ENCODE peak calls at places on chromosomes 12 and 14, in ten cellular contexts. N is IMR-90, A is right cardiac atrium, W is AG04450, J is pancreas, S is RWPE1, B is cardiac muscle cell, U is left ventricle myocardium inferior, L is ovary, Q is psoas muscle. H is an unnamed sample.

GRCh38 chr14:103551338-103551762 is 11.1 kb downstream of the BAG5 start:
- DNase-seq in N (no peak), A (peak), W (no peak), J (no peak), S (no peak), B (peak), U (peak), L (peak), Q (peak), H (peak)

GRCh38 chr14:58969951-58970751 is 218.3 kb upstream of the DAAM1 start:
- DNase-seq in N (peak), A (peak), W (no peak), J (peak), S (no peak), B (peak), U (no peak), L (peak), Q (no peak), H (no peak)

GRCh38 chr12:58030566-58031279 is 89.4 kb downstream of the ATP23 start:
- DNase-seq in N (peak), A (no peak), W (no peak), J (no peak), S (peak), B (peak), U (no peak), L (no peak), Q (no peak), H (no peak)

GRCh38 chr12:50825372-50825838 is 17.3 kb upstream of the TMPRSS12 start:
- DNase-seq in N (peak), A (no peak), W (peak), J (no peak), S (peak), B (peak), U (no peak), L (peak), Q (no peak), H (no peak)

GRCh38 chr14:63877594-63877993 is 24.8 kb downstream of the SYNE2 start:
- DNase-seq in N (no peak), A (no peak), W (no peak), J (no peak), S (no peak), B (no peak), U (no peak), L (no peak), Q (no peak), H (no peak)

GRCh38 chr12:65879878-65880277 is 55.6 kb downstream of the HMGA2 start:
- DNase-seq in N (peak), A (no peak), W (peak), J (no peak), S (no peak), B (peak), U (no peak), L (no peak), Q (no peak), H (no peak)

GRCh38 chr12:98939350-98939749 is 294.3 kb downstream of the APAF1 start:
- DNase-seq in N (peak), A (no peak), W (no peak), J (no peak), S (no peak), B (peak), U (no peak), L (no peak), Q (no peak), H (peak)

GRCh38 chr12:119013023-119013422 is 31.7 kb downstream of the SRRM4 start:
- DNase-seq in N (no peak), A (no peak), W (no peak), J (no peak), S (no peak), B (no peak), U (no peak), L (no peak), Q (no peak), H (no peak)

GRCh38 chr12:114668151-114668891 is 15.7 kb downstream of the TBX3 start:
- DNase-seq in N (peak), A (peak), W (no peak), J (peak), S (peak), B (peak), U (peak), L (peak), Q (peak), H (peak)

GRCh38 chr12:67469666-67470065 is 178.9 kb upstream of the DYRK2 start:
- DNase-seq in N (no peak), A (no peak), W (no peak), J (no peak), S (no peak), B (peak), U (no peak), L (no peak), Q (no peak), H (peak)

GRCh38 chr14:51849095-51849494 is 11.3 kb upstream of the GNG2 start:
- DNase-seq in N (peak), A (no peak), W (no peak), J (no peak), S (no peak), B (no peak), U (no peak), L (no peak), Q (no peak), H (no peak)

GRCh38 chr12:16844875-16845274 is 238.9 kb upstream of the LMO3 start:
- DNase-seq in N (no peak), A (no peak), W (no peak), J (no peak), S (no peak), B (peak), U (no peak), L (no peak), Q (no peak), H (no peak)

GRCh38 chr14:76080009-76080408 is 71.7 kb upstream of the GPATCH2L start:
- DNase-seq in N (no peak), A (peak), W (no peak), J (no peak), S (no peak), B (no peak), U (peak), L (no peak), Q (peak), H (no peak)

GRCh38 chr12:52249041-52249461 is 16.0 kb downstream of the KRT7 start:
- DNase-seq in N (no peak), A (peak), W (no peak), J (peak), S (no peak), B (no peak), U (peak), L (no peak), Q (peak), H (no peak)

GRCh38 chr12:132103542-132104308 is 40.4 kb downstream of the DDX51 start:
- DNase-seq in N (no peak), A (no peak), W (no peak), J (no peak), S (no peak), B (no peak), U (no peak), L (no peak), Q (no peak), H (no peak)

GRCh38 chr14:91957876-91958313 is 10.4 kb upstream of the FBLN5 start:
- DNase-seq in N (no peak), A (no peak), W (no peak), J (no peak), S (no peak), B (no peak), U (no peak), L (no peak), Q (no peak), H (no peak)

GRCh38 chr12:14171111-14171510 is 189.7 kb upstream of the GRIN2B start:
- DNase-seq in N (no peak), A (no peak), W (no peak), J (no peak), S (no peak), B (no peak), U (no peak), L (no peak), Q (no peak), H (no peak)

GRCh38 chr12:64452559-64453329 is 824 bp downstream of the TBK1 start:
- DNase-seq in N (peak), A (no peak), W (peak), J (no peak), S (peak), B (peak), U (no peak), L (no peak), Q (no peak), H (no peak)

GRCh38 chr14:89205137-89205740 is 211.8 kb downstream of the FOXN3 start:
- DNase-seq in N (no peak), A (peak), W (no peak), J (no peak), S (no peak), B (no peak), U (no peak), L (no peak), Q (no peak), H (no peak)

GRCh38 chr12:130683811-130684210 is 32.3 kb downstream of the RIMBP2 start:
- DNase-seq in N (no peak), A (no peak), W (no peak), J (no peak), S (no peak), B (no peak), U (no peak), L (no peak), Q (no peak), H (no peak)

GRCh38 chr12:127107744-127108143 is 1159.2 kb upstream of the TMEM132C start:
- DNase-seq in N (no peak), A (no peak), W (no peak), J (no peak), S (peak), B (no peak), U (no peak), L (no peak), Q (no peak), H (no peak)

GRCh38 chr12:122946690-122947271 is 19.5 kb downstream of the ABCB9 start:
- DNase-seq in N (peak), A (peak), W (peak), J (peak), S (peak), B (peak), U (peak), L (peak), Q (peak), H (peak)

GRCh38 chr14:74794947-74795346 is 31.8 kb downstream of the YLPM1 start:
- DNase-seq in N (no peak), A (no peak), W (no peak), J (no peak), S (no peak), B (no peak), U (no peak), L (no peak), Q (no peak), H (no peak)

DNA sequence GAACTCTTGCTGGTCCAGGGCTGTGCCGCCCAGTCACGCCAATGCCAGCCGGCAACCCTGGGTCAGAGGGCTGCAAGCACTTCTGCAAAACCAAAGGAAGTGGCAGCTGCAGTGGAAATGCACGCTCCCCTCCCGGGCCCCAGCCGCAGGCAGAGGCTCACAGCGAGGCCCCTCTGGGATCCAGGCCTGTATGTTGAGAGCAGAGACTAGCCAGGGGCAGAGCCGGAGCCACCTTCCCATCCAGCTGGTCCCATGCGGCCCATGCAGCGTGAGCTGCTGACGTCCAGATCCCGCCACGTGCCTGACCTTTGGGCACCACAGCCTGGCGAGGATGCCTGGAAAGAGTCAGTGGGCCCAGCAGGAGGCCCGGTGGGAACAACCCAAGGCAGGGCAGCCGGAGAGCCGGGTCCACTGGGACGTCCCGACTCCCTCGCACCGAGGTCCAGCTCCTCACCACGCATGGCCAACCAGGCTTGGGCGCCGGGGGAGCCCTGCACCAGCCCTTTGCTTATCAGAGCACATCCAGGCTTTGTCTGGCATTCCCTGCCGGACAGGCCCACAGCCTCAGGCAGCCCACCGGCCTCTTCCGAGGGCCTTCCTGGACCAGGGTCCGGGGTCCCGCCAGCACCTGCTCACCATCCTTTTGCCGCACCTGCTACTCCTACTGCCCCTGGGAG is 4.3 kb downstream of the GPR132 start:
- DNase-seq in N (no peak), A (peak), W (no peak), J (no peak), S (no peak), B (no peak), U (peak), L (no peak), Q (peak), H (no peak)
- H3K27ac ChIP-seq in N (no peak), A (peak), W (no peak), J (no peak), S (no peak), B (no peak), U (peak), L (no peak), Q (peak), H (peak)

DNA sequence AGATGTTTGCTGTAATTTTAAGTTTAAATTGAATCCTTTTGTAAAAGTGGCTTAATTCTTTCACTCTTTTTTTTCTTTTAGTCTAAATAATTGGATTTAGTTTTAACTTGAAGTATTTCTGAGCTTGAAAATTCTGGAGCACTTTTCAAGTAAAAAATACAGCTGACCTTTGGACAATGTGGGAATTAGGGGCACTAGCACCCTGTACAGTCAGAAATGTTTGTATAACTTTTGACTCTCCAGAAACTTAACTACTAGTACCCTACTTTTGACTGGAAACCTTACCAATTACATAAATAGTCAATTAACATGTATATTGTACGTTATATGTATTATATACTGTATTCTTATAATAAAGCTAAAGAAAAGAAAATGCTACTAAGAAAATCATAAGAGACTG is 7.8 kb downstream of the KTN1 start:
- DNase-seq in N (no peak), A (no peak), W (no peak), J (no peak), S (no peak), B (no peak), U (no peak), L (no peak), Q (no peak), H (no peak)
- H3K27ac ChIP-seq in N (no peak), A (no peak), W (no peak), J (no peak), S (no peak), B (no peak), U (peak), L (no peak), Q (peak), H (no peak)

DNA sequence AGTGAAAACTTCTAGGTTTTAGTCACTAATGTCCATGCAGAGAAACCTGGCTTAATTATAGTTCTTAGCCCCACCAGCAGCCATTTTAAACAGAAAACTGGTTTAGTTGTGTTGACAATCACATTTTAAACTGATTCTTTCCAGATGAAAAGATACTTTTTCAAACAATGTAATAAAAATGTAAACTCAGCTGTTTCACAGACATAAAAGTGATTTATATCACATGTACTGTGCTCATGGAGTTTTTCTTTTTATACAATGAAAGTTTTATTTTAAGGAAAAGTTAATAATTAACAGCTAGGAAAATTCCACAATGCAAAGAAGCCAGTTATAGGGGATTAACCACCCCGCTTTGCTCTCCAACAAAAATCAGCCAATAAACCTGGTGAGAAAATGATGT is 129.7 kb downstream of the PAX9 start:
- DNase-seq in N (no peak), A (no peak), W (no peak), J (no peak), S (no peak), B (no peak), U (no peak), L (no peak), Q (no peak), H (no peak)
- H3K27ac ChIP-seq in N (no peak), A (no peak), W (no peak), J (no peak), S (no peak), B (no peak), U (no peak), L (no peak), Q (no peak), H (no peak)

GRCh38 chr12:109877504-109878246 is 2.7 kb downstream of the GLTP start:
- DNase-seq in N (no peak), A (no peak), W (no peak), J (no peak), S (no peak), B (no peak), U (no peak), L (no peak), Q (no peak), H (no peak)
- H3K27ac ChIP-seq in N (no peak), A (no peak), W (no peak), J (no peak), S (no peak), B (no peak), U (no peak), L (no peak), Q (no peak), H (peak)

DNA sequence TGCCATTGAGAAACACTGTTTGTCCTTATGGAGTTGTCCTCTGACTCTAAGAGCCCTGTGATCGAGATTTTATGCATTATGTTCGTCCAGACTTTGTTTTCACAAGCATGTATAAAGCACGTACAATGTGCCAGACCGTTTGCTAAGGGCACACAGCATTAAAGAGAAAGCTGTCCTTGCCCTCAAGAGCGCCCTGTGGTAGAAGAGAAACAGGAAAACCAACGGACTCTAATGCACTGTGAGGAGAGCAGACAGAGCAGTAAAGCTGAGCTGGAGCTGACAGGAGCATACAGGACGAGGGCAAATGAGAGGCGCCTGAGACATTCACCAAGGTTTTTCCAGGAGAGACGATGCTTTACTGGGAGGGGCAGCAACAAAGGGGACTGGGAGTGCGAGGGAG is 66.2 kb upstream of the OVCH1 start:
- DNase-seq in N (no peak), A (no peak), W (no peak), J (no peak), S (no peak), B (no peak), U (no peak), L (no peak), Q (no peak), H (no peak)
- H3K27ac ChIP-seq in N (no peak), A (peak), W (no peak), J (no peak), S (no peak), B (peak), U (peak), L (no peak), Q (peak), H (no peak)

GRCh38 chr14:102097441-102098135 is 10.7 kb upstream of the HSP90AA1 start:
- DNase-seq in N (no peak), A (no peak), W (no peak), J (no peak), S (peak), B (no peak), U (no peak), L (no peak), Q (no peak), H (no peak)
- H3K27ac ChIP-seq in N (no peak), A (no peak), W (no peak), J (no peak), S (no peak), B (no peak), U (no peak), L (no peak), Q (no peak), H (no peak)

DNA sequence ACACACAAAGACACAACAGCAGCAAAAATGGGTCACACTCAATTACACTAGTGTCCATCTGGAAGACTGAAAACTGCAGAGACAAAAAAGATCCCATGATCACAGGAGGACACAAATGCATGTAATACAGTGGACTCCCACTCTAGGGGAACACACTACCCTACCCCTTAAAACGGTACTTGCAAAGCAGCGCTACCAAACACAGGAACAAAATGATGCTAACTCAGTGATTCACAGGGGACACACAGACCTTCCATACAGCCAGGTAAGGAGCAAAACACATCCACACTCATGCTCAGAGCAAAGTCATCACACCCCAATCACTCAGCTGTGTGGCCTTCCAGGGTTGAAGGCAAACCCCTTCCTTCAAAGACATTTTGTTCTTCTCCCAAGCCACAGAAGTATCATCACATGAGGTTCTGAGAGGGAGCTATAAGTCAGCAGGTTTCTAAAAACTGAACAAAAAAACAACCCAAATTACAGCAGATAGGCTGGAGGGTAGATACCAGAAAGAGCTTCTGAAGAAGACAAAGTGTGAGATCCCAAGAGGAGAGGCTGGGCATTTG is 14.8 kb downstream of the SMUG1 start:
- DNase-seq in N (no peak), A (no peak), W (no peak), J (no peak), S (no peak), B (no peak), U (no peak), L (no peak), Q (no peak), H (no peak)
- H3K27ac ChIP-seq in N (no peak), A (no peak), W (no peak), J (no peak), S (no peak), B (no peak), U (no peak), L (no peak), Q (no peak), H (no peak)